ENCODE peak calls at places on chromosome 9, in seven cellular contexts. L, V, P, K, F, A and R are unnamed samples. For H3K36me3 and H3K27me3, the result is how much of the 10 kb centered on the place peaks cover.

GRCh38 chr9:75161116-75161857 is 73.0 kb downstream of the OSTF1 start:
- DNase-seq in L (no peak), V (no peak), P (no peak), K (no peak), F (no peak), A (no peak), R (no peak)

GRCh38 chr9:36566813-36567217 is 5.9 kb upstream of the MELK start:
- DNase-seq in L (no peak), V (no peak), P (no peak), K (no peak), F (peak), A (no peak), R (peak)

GRCh38 chr9:5569357-5569756 is 59.0 kb downstream of the PDCD1LG2 start:
- DNase-seq in L (no peak), V (no peak), P (no peak), K (no peak), F (no peak), A (no peak), R (peak)

GRCh38 chr9:127200106-127200862 is 64.3 kb upstream of the GARNL3 start:
- DNase-seq in L (no peak), V (no peak), P (no peak), K (no peak), F (no peak), A (no peak), R (no peak)

GRCh38 chr9:99105152-99106043 is 485 bp downstream of the TGFBR1 start:
- DNase-seq in L (peak), V (peak), P (peak), K (peak), F (peak), A (peak), R (peak)

GRCh38 chr9:76761448-76761847 is 2.8 kb upstream of the PCA3 start:
- DNase-seq in L (peak), V (no peak), P (no peak), K (no peak), F (no peak), A (no peak), R (no peak)

GRCh38 chr9:86720893-86721698 is 226.2 kb downstream of the GAS1 start:
- DNase-seq in L (no peak), V (peak), P (no peak), K (no peak), F (no peak), A (no peak), R (peak)

GRCh38 chr9:134544388-134545212 is 97.0 kb upstream of the COL5A1 start:
- DNase-seq in L (peak), V (peak), P (no peak), K (no peak), F (no peak), A (no peak), R (no peak)

GRCh38 chr9:133935328-133936040 is 56.6 kb downstream of the VAV2 start:
- DNase-seq in L (peak), V (no peak), P (no peak), K (no peak), F (peak), A (peak), R (no peak)

GRCh38 chr9:114953917-114954316 is 23.5 kb upstream of the TNFSF8 start:
- DNase-seq in L (peak), V (no peak), P (no peak), K (no peak), F (no peak), A (no peak), R (peak)

GRCh38 chr9:72041775-72042194 is 18.6 kb downstream of the C9orf57 start:
- DNase-seq in L (peak), V (no peak), P (no peak), K (no peak), F (no peak), A (peak), R (peak)

GRCh38 chr9:96008502-96009222 is 133.2 kb downstream of the ERCC6L2 start:
- DNase-seq in L (peak), V (no peak), P (no peak), K (no peak), F (no peak), A (no peak), R (peak)

GRCh38 chr9:124423155-124423554 is 7.9 kb upstream of the PSMB7 start:
- DNase-seq in L (no peak), V (no peak), P (no peak), K (no peak), F (no peak), A (no peak), R (no peak)

GRCh38 chr9:131951905-131952304 is 127.8 kb downstream of the MED27 start:
- DNase-seq in L (peak), V (no peak), P (no peak), K (no peak), F (no peak), A (no peak), R (no peak)

GRCh38 chr9:77829440-77829839 is 181.3 kb upstream of the GNA14 start:
- DNase-seq in L (no peak), V (no peak), P (no peak), K (no peak), F (no peak), A (no peak), R (no peak)

GRCh38 chr9:1771094-1771493 is 244.1 kb upstream of the SMARCA2 start:
- DNase-seq in L (no peak), V (no peak), P (no peak), K (no peak), F (no peak), A (no peak), R (peak)

GRCh38 chr9:125902224-125902623 is 155.1 kb downstream of the PBX3 start:
- DNase-seq in L (no peak), V (no peak), P (no peak), K (no peak), F (no peak), A (no peak), R (peak)

GRCh38 chr9:135119496-135120064 is 32.1 kb downstream of the OLFM1 start:
- DNase-seq in L (no peak), V (no peak), P (no peak), K (no peak), F (no peak), A (no peak), R (no peak)

GRCh38 chr9:131697908-131698714 is 41.8 kb downstream of the RAPGEF1 start:
- DNase-seq in L (no peak), V (no peak), P (no peak), K (no peak), F (no peak), A (no peak), R (no peak)

GRCh38 chr9:35193762-35194161 is 32.0 kb downstream of the UNC13B start:
- DNase-seq in L (peak), V (no peak), P (no peak), K (no peak), F (no peak), A (no peak), R (no peak)

GRCh38 chr9:69744688-69745380 is 15.0 kb downstream of the PTAR1 start:
- DNase-seq in L (no peak), V (no peak), P (no peak), K (no peak), F (no peak), A (no peak), R (peak)

GRCh38 chr9:121354141-121354540 is 15.9 kb downstream of the STOM start:
- DNase-seq in L (no peak), V (no peak), P (no peak), K (no peak), F (no peak), A (peak), R (no peak)

GRCh38 chr9:137205126-137206069 is at the start of the genes NDOR1 and TMEM203:
- DNase-seq in L (peak), V (peak), P (peak), K (peak), F (peak), A (peak), R (peak)

GRCh38 chr9:86734762-86735161 is 212.5 kb downstream of the GAS1 start:
- DNase-seq in L (peak), V (no peak), P (no peak), K (no peak), F (no peak), A (no peak), R (peak)

DNA sequence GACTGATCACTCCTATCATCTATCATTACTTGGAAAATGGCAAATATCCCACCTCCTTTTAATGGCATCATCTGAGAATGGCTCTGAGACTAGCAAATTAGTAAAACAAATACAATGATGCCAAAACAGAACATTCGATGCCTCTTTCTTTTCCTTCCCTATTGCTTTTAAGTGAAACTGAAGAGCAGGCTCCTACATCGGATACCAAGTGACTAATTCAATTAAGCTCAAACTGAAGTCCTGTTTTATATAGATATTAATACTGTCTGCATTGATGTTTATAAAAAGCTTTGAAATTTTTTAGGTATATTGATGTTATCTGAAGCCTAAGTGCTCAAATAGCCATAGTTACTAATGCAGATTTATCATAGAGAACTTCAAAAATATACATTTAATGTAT is 43.9 kb downstream of the SAXO1 start:
- DNase-seq in L (no peak), V (no peak), P (no peak), K (no peak), F (no peak), A (no peak), R (no peak)
- H3K36me3 ChIP-seq in L (under half), V (under half), P (under half), K (under half), F (under half), A (under half), R (under half)

DNA sequence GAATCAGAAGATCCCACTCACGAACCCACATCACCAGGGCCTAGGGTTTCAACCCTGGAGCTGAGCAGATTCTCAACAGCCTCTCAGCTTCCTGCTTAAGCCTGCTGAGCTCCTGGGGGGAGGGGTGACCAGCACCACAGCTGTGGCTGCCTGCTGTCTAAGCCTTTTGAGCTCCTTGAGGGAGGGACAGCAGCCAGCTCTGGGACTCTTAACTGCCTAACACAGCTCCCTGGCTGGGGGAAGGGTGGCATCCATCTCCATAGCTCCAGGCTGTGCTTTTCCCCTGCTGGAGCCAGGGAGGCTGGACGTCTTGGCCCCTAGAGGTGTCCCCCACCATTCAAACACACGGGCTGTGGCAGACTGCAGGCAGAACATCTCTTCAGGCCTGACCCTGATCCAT is 250.3 kb downstream of the DMAC1 start:
- DNase-seq in L (peak), V (peak), P (no peak), K (no peak), F (no peak), A (peak), R (no peak)
- H3K27ac ChIP-seq in L (no peak), V (no peak), P (no peak), K (no peak), F (no peak), A (no peak), R (no peak)

GRCh38 chr9:129667850-129668249 is 2.4 kb downstream of the PRRX2 start:
- DNase-seq in L (no peak), V (no peak), P (no peak), K (no peak), F (no peak), A (no peak), R (no peak)

GRCh38 chr9:129671065-129671464 is 5.6 kb downstream of the PRRX2 start:
- DNase-seq in L (no peak), V (no peak), P (no peak), K (no peak), F (no peak), A (no peak), R (no peak)

GRCh38 chr9:129669946-129670345 is 4.5 kb downstream of the PRRX2 start:
- DNase-seq in L (no peak), V (no peak), P (no peak), K (no peak), F (no peak), A (no peak), R (no peak)

GRCh38 chr9:129667378-129667777 is 1.9 kb downstream of the PRRX2 start:
- DNase-seq in L (no peak), V (no peak), P (no peak), K (no peak), F (no peak), A (no peak), R (no peak)

GRCh38 chr9:129669141-129669718 is 3.8 kb downstream of the PRRX2 start:
- DNase-seq in L (peak), V (no peak), P (no peak), K (no peak), F (no peak), A (no peak), R (no peak)
- H3K27me3 ChIP-seq in L (under half), V (under half), P (under half), K (under half), F (under half), A (under half), R (under half)

GRCh38 chr9:33068991-33069390 is 7.5 kb downstream of the SMU1 start:
- DNase-seq in L (no peak), V (no peak), P (no peak), K (no peak), F (no peak), A (no peak), R (no peak)
- H3K36me3 ChIP-seq in L (under half), V (half or more), P (under half), K (under half), F (under half), A (under half), R (under half)